ENCODE peak calls at places on chromosomes 7 and 10, in four cellular contexts. O, W, D and N are unnamed samples.

GRCh38 chr7:85749715-85750453 is 563.0 kb upstream of the SEMA3D start:
- DNase-seq in O (no peak), W (peak), D (peak), N (no peak)

GRCh38 chr10:60203993-60204618 is 185.6 kb downstream of the ANK3 start:
- DNase-seq in O (peak), W (no peak), D (peak), N (peak)

GRCh38 chr10:79562135-79562756 is 2.0 kb upstream of the SFTPA2 start:
- DNase-seq in O (peak), W (peak), D (peak), N (peak)

GRCh38 chr7:15397921-15398560 is 163.8 kb downstream of the AGMO start:
- DNase-seq in O (no peak), W (no peak), D (no peak), N (no peak)

GRCh38 chr10:29471483-29471859 is 163.3 kb downstream of the SVIL start:
- DNase-seq in O (peak), W (no peak), D (no peak), N (peak)

GRCh38 chr7:116801092-116801710 is 61.2 kb upstream of the CAPZA2 start:
- DNase-seq in O (peak), W (no peak), D (no peak), N (peak)

GRCh38 chr10:78301891-78302738 is 268.5 kb downstream of the RPS24 start:
- DNase-seq in O (peak), W (no peak), D (peak), N (no peak)

GRCh38 chr10:11794566-11794965 is 28.6 kb upstream of the PROSER2 start:
- DNase-seq in O (no peak), W (no peak), D (no peak), N (no peak)

GRCh38 chr7:15011289-15011688 is 108.7 kb upstream of the DGKB start:
- DNase-seq in O (no peak), W (no peak), D (peak), N (no peak)

GRCh38 chr10:121500591-121501341 is 97.5 kb downstream of the FGFR2 start:
- DNase-seq in O (no peak), W (no peak), D (no peak), N (no peak)

GRCh38 chr10:24952701-24953349 is 419 bp upstream of the PRTFDC1 start:
- DNase-seq in O (peak), W (peak), D (peak), N (peak)

GRCh38 chr10:24950439-24950838 is 2.0 kb downstream of the PRTFDC1 start:
- DNase-seq in O (no peak), W (no peak), D (no peak), N (no peak)

GRCh38 chr10:24952146-24952700 is at the start of gene PRTFDC1:
- DNase-seq in O (no peak), W (peak), D (peak), N (no peak)

GRCh38 chr10:24949616-24950015 is 2.8 kb downstream of the PRTFDC1 start:
- DNase-seq in O (no peak), W (no peak), D (no peak), N (peak)

GRCh38 chr10:24951201-24952145 is 933 bp downstream of the PRTFDC1 start:
- DNase-seq in O (no peak), W (no peak), D (peak), N (no peak)
- H3K4me3 ChIP-seq in O (peak), W (peak), D (peak), N (peak)

GRCh38 chr10:132311338-132311939 is 3.7 kb upstream of the STK32C start:
- DNase-seq in O (no peak), W (peak), D (peak), N (no peak)
- TF ChIP-seq CTCF in O (no peak), W (no peak), D (no peak), N (no peak)

GRCh38 chr7:27121656-27122055 is 8.9 kb downstream of the HOXA4 start:
- DNase-seq in O (no peak), W (no peak), D (no peak), N (no peak)
- H3K4me3 ChIP-seq in O (peak), W (no peak), D (no peak), N (no peak)

GRCh38 chr10:118564114-118564513 is 31.3 kb downstream of the PRLHR start:
- DNase-seq in O (no peak), W (no peak), D (no peak), N (no peak)

GRCh38 chr10:118565301-118566075 is 30.0 kb downstream of the PRLHR start:
- DNase-seq in O (no peak), W (no peak), D (no peak), N (no peak)

GRCh38 chr10:118562877-118563276 is 32.6 kb downstream of the PRLHR start:
- DNase-seq in O (no peak), W (no peak), D (no peak), N (no peak)

GRCh38 chr10:118563373-118563890 is 32.0 kb downstream of the PRLHR start:
- DNase-seq in O (no peak), W (no peak), D (no peak), N (no peak)

GRCh38 chr10:118564652-118565051 is 30.8 kb downstream of the PRLHR start:
- DNase-seq in O (peak), W (no peak), D (peak), N (peak)
- TF ChIP-seq CTCF in O (peak), W (no peak), D (peak), N (peak)

GRCh38 chr10:110618206-110618605 is 25.9 kb upstream of the RBM20 start:
- DNase-seq in O (no peak), W (no peak), D (no peak), N (no peak)

GRCh38 chr10:110617455-110618162 is 26.5 kb upstream of the RBM20 start:
- DNase-seq in O (no peak), W (no peak), D (no peak), N (no peak)

GRCh38 chr10:110613996-110614495 is 30.1 kb upstream of the RBM20 start:
- DNase-seq in O (no peak), W (no peak), D (no peak), N (no peak)

GRCh38 chr10:110615057-110615630 is 29.0 kb upstream of the RBM20 start:
- DNase-seq in O (peak), W (no peak), D (no peak), N (no peak)

GRCh38 chr10:110616493-110617033 is 27.6 kb upstream of the RBM20 start:
- DNase-seq in O (no peak), W (no peak), D (no peak), N (no peak)
- H3K4me3 ChIP-seq in O (no peak), W (no peak), D (no peak), N (no peak)